ENCODE peak calls at places on chromosome 10, in eight cellular contexts. O is cardiac muscle cell, Z is PC-9, Y is upper lobe of right lung, E is heart left ventricle, R is adrenal gland, Q is A549, V is lung. N is an unnamed sample.

GRCh38 chr10:69360485-69361302 is 56.0 kb downstream of the TACR2 start:
- DNase-seq in Q (peak), Y (peak), E (peak), O (peak), R (no peak), V (peak), Z (peak), N (no peak)

GRCh38 chr10:614772-615582 is 74.5 kb downstream of the DIP2C start:
- DNase-seq in Y (no peak), Q (no peak), R (no peak), E (no peak), V (no peak), Z (no peak), O (no peak), N (no peak)

GRCh38 chr10:132154440-132154839 is 32.3 kb upstream of the DPYSL4 start:
- DNase-seq in E (no peak), O (no peak), Q (no peak), Y (no peak), V (no peak), Z (no peak), R (no peak), N (no peak)

GRCh38 chr10:69738071-69738470 is 63.6 kb upstream of the COL13A1 start:
- DNase-seq in Q (no peak), Z (no peak), R (no peak), O (no peak), Y (no peak), E (no peak), V (no peak), N (no peak)

GRCh38 chr10:102918817-102919236 is 733 bp downstream of the CNNM2 start:
- DNase-seq in V (no peak), Q (peak), R (peak), Z (no peak), O (no peak), Y (peak), E (peak), N (no peak)

GRCh38 chr10:131998050-131998844 is 16.5 kb upstream of the BNIP3 start:
- DNase-seq in V (no peak), Z (no peak), O (no peak), Q (no peak), Y (no peak), R (no peak), E (no peak), N (no peak)

GRCh38 chr10:58027431-58027830 is 240.3 kb downstream of the IPMK start:
- DNase-seq in Z (no peak), O (no peak), E (no peak), Y (no peak), R (no peak), Q (no peak), V (no peak), N (no peak)

GRCh38 chr10:42690449-42691360 is 52.3 kb upstream of the ZNF33B start:
- DNase-seq in O (no peak), R (no peak), Y (peak), Z (peak), Q (peak), E (no peak), V (no peak), N (no peak)

GRCh38 chr10:62050941-62051433 is 149.5 kb downstream of the ARID5B start:
- DNase-seq in R (peak), Z (peak), Y (no peak), O (peak), E (peak), Q (peak), V (peak), N (peak)

GRCh38 chr10:98308602-98309365 is 40.8 kb upstream of the LOXL4 start:
- DNase-seq in E (no peak), O (no peak), Y (no peak), Z (no peak), Q (no peak), R (no peak), V (no peak), N (no peak)
- TF ChIP-seq CTCF in E (no peak), O (no peak), Y (no peak), Z (no peak), Q (no peak), R (no peak), V (no peak), N (no peak)

DNA sequence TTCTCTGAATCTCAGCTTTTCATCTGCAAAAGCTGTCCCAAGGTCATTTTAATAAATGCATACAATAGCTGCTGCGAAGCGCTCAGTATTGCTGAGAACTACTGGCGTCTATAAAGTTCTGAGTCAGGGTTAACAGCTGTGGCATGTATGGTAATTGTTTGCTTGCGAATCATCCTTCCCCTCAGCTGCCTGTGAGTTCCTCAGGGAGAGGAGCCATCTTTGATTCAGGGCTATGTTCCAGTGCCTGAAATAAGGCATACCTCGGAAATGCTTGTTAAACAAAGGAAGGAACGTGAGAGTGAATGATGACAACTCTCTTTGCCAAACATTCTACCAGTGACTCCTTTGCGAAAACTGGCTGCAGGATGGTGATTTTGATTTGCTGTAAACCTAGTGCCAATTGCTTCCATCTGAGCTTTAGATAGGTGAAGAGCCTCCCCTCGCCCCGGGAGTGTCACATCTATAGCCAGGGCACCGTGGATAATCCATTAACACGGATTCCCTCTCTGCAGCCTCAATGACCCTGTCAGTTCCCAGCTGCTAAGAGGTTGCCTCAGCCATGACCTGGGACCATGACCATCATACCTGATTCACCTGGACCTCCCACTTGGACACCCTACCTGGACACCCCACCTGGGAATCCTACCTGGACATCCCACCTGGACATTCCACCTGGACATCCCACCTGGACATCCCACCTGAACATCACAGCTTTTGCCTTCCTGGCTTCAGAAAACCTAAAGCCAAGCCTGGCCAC is 39.6 kb downstream of the GPRIN2 start:
- DNase-seq in O (peak), Y (peak), Z (peak), R (no peak), E (no peak), Q (peak), V (no peak), N (no peak)
- H3K4me3 ChIP-seq in O (no peak), Y (no peak), Z (no peak), R (no peak), E (no peak), Q (no peak), V (no peak), N (no peak)

GRCh38 chr10:29063806-29064644 is 224.8 kb upstream of the LYZL1 start:
- DNase-seq in Q (peak), O (peak), Y (no peak), R (no peak), V (no peak), E (no peak), Z (peak), N (no peak)
- TF ChIP-seq CTCF in Q (peak), O (peak), Y (no peak), R (no peak), V (no peak), E (no peak), Z (no peak), N (no peak)

GRCh38 chr10:84329094-84329611 is 764 bp downstream of the CCSER2 start:
- DNase-seq in Z (peak), R (no peak), O (peak), V (no peak), Y (no peak), Q (peak), E (no peak), N (no peak)

GRCh38 chr10:84329986-84330651 is 1.7 kb downstream of the CCSER2 start:
- DNase-seq in Y (no peak), R (no peak), O (no peak), E (no peak), Q (no peak), V (no peak), Z (no peak), N (no peak)

GRCh38 chr10:84333864-84334451 is 5.6 kb downstream of the CCSER2 start:
- DNase-seq in Y (no peak), V (no peak), Z (no peak), Q (no peak), R (no peak), E (no peak), O (peak), N (no peak)

GRCh38 chr10:84328303-84329093 is at the start of gene CCSER2:
- DNase-seq in R (peak), Z (peak), V (peak), Q (peak), Y (peak), O (peak), E (peak), N (no peak)

DNA sequence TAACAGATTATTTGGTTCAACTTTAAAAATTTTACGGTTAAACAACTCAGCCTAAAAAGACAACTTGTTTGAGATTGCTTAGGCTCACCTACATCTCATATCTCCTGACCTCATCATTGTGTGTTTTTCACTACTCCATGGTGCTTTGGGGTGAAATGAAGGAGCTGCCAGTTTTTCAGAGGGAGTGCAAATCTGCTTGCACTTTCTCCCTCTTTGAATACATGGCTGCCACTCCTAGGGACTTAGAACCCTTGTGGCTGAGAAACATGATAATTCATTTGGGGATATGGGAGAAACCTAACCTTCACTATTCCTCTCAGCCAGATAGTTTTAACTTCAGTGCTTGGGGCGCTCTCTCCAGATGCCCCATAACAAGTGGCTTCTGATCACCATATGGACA is 2.7 kb downstream of the CCSER2 start:
- DNase-seq in Z (no peak), R (no peak), Q (no peak), Y (no peak), E (no peak), V (no peak), O (no peak), N (no peak)
- H3K4me3 ChIP-seq in Z (no peak), R (no peak), Q (no peak), Y (no peak), E (no peak), V (no peak), O (no peak), N (no peak)

DNA sequence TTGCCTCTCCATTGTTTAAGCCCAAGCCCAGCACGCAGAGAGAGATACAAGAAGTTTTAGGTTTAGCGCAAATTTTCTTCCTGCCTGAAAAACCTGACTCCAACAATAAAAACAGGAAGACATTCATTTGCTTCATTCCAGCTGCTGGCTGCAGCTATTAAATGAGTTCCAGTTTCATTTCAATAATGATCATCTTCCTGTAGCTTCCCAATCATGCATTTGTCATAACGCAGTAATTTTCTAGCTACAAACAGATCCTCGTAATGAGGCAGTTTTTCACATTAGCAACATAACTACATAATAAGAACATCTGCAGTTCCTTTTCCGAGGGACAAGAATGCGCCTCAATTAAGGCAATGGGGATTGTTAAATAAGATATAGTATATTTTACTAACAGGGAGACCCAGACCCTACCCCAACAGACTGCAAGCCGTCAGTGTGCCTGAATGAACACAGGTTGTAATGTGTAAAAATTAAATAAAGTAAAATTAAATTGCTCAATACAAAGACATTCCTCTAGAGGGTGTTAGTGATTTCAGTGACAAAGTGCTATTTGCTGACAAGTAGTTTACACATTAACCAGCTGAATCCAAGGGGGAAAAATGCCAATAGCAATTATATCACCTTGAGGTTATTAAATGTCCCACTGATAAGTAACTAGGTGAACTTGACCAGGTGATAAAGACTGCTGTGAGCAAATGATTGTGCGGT is 110.7 kb downstream of the EBF3 start:
- DNase-seq in Y (no peak), Z (no peak), E (no peak), V (no peak), O (peak), Q (peak), R (no peak), N (no peak)
- TF ChIP-seq CTCF in Y (peak), Z (peak), E (peak), V (no peak), O (peak), Q (peak), R (no peak), N (no peak)

GRCh38 chr10:110355922-110356627 is 51.4 kb upstream of the SMNDC1 start:
- DNase-seq in V (no peak), O (no peak), Q (no peak), Z (no peak), Y (no peak), R (no peak), E (no peak), N (no peak)
- H3K4me3 ChIP-seq in V (no peak), O (no peak), Q (no peak), Z (no peak), Y (no peak), R (no peak), E (peak), N (peak)

GRCh38 chr10:9302142-9302746 is 1247.8 kb downstream of the GATA3 start:
- DNase-seq in R (no peak), V (no peak), Y (no peak), E (no peak), Q (peak), O (peak), Z (no peak), N (peak)

GRCh38 chr10:9301554-9301953 is 1247.1 kb downstream of the GATA3 start:
- DNase-seq in Q (no peak), R (no peak), O (no peak), E (no peak), Y (no peak), V (no peak), Z (no peak), N (no peak)

GRCh38 chr10:9297580-9297979 is 1243.1 kb downstream of the GATA3 start:
- DNase-seq in E (no peak), Z (no peak), Q (no peak), R (no peak), V (no peak), O (no peak), Y (no peak), N (no peak)

GRCh38 chr10:9299966-9300365 is 1245.5 kb downstream of the GATA3 start:
- DNase-seq in V (no peak), O (no peak), Z (no peak), E (no peak), Q (no peak), Y (no peak), R (no peak), N (no peak)

DNA sequence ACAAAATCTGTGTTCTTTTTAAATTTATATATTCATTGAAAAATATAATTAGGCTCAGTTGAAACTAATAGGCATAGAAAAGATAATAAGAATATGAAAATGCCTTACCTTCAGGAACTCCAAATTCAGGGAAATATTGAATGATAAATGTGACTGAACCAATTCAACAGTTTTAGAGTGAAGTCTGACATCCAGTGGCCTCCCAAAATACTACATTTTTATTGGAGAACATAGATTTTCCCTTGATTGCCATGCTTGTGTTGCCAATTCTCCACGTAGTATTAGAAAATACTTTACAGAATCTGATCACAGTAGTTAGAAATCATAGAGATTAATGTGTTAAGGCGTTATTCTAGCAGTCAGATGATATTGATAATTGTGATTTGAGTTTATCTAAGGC is 1246.7 kb downstream of the GATA3 start:
- DNase-seq in R (no peak), O (no peak), Z (no peak), E (no peak), V (no peak), Q (peak), Y (no peak), N (no peak)
- TF ChIP-seq CTCF in R (no peak), O (no peak), Z (peak), E (no peak), V (no peak), Q (peak), Y (no peak), N (peak)

DNA sequence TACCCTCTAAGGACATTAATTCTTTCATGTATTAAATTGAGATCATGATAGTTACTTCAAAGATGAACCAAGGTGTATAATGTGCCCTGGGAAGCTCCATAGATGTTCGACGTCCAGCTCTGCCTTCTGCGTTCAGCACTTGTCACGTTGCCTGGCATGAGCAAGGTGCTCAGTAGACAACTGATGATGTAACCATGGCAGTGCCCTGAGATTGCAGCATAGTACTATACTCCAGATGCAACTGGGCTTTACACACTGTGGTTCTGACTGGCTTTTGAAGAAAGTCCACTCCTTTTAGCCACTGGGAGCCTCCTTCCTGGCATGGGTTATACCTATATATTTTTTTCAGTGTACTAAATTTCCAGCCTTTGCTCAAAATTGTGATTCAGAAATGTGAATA is 355.8 kb upstream of the SORCS1 start:
- DNase-seq in V (no peak), E (no peak), Y (no peak), Z (no peak), Q (no peak), R (no peak), O (no peak), N (no peak)
- H3K4me3 ChIP-seq in V (no peak), E (no peak), Y (no peak), Z (no peak), Q (no peak), R (no peak), O (no peak), N (no peak)

DNA sequence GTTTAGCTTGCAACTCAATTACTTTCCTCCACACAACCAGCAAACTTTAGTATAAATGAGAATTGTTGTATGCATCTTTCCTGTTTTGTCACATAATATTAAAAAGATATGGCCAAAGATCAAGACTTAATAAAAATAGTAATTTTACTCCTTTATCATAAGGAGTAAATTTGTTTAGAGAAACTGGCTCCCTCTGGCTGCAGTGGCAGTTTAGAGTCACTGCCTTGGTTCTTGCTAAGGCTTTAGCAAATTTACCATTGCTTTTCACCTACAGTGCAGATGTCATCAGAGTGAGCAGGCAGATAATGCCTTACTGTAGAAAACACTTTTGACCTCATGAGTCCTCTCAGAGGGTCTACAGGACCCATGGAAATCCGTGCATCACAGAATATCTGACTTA is 2.6 kb downstream of the PRPF18 start:
- DNase-seq in E (no peak), Q (no peak), R (no peak), O (no peak), V (no peak), Z (no peak), Y (no peak), N (no peak)
- TF ChIP-seq CTCF in E (no peak), Q (no peak), R (no peak), O (no peak), V (no peak), Z (no peak), Y (no peak), N (no peak)

N was measured in GM12864.